ENCODE peak calls at places on chromosome 16, in eight cellular contexts. F, J, A, T, K, R, I and P are unnamed samples.

GRCh38 chr16:86575754-86576557 is 2.4 kb upstream of the FOXL1 start:
- DNase-seq in F (peak; percentile 80), J (no peak), A (no peak), T (peak; percentile 55), K (peak; percentile 92), R (peak; percentile 60), I (no peak), P (peak; percentile 95)

GRCh38 chr16:71883849-71884638 is at the start of gene ZNF821:
- DNase-seq in F (peak; percentile 95), J (no peak), A (peak; percentile 67), T (peak; percentile 83), K (peak; percentile 72), R (peak; percentile 84), I (no peak), P (peak; percentile 88)

GRCh38 chr16:88390760-88391496 is 8.2 kb downstream of the ZNF469 start:
- DNase-seq in F (no peak), J (no peak), A (no peak), T (no peak), K (no peak), R (peak; percentile 19), I (no peak), P (no peak)

GRCh38 chr16:5042574-5043171 is 8.9 kb upstream of the NAGPA start:
- DNase-seq in F (no peak), J (no peak), A (no peak), T (no peak), K (no peak), R (no peak), I (no peak), P (no peak)

GRCh38 chr16:89970011-89970410 is 21.5 kb downstream of the DEF8 start:
- DNase-seq in F (no peak), J (no peak), A (peak; percentile 87), T (no peak), K (no peak), R (no peak), I (no peak), P (no peak)

GRCh38 chr16:30010817-30011504 is at the start of gene DOC2A:
- DNase-seq in F (peak; percentile 74), J (no peak), A (peak; percentile 28), T (no peak), K (no peak), R (no peak), I (no peak), P (peak; percentile 68)

GRCh38 chr16:31451681-31452351 is 7.5 kb upstream of the ARMC5 start:
- DNase-seq in F (no peak), J (no peak), A (peak; percentile 61), T (peak; percentile 56), K (peak; percentile 56), R (no peak), I (no peak), P (peak; percentile 84)

GRCh38 chr16:17470002-17470870 is 524 bp downstream of the XYLT1 start:
- DNase-seq in F (peak; percentile 90), J (no peak), A (no peak), T (no peak), K (no peak), R (peak; percentile 27), I (no peak), P (peak; percentile 50)

GRCh38 chr16:56257260-56257659 is 66.0 kb downstream of the GNAO1 start:
- DNase-seq in F (no peak), J (no peak), A (no peak), T (peak; percentile 53), K (no peak), R (peak; percentile 58), I (no peak), P (no peak)

GRCh38 chr16:86576591-86577313 is 1.6 kb upstream of the FOXL1 start:
- DNase-seq in F (no peak), J (no peak), A (no peak), T (no peak), K (no peak), R (no peak), I (no peak), P (peak; percentile 27)

GRCh38 chr16:11354733-11355574 is 9.7 kb downstream of the RMI2 start:
- DNase-seq in F (peak; percentile 88), J (no peak), A (peak; percentile 77), T (no peak), K (no peak), R (peak; percentile 28), I (peak; percentile 79), P (no peak)

GRCh38 chr16:57137043-57137442 is 44.7 kb downstream of the CPNE2 start:
- DNase-seq in F (peak; percentile 70), J (no peak), A (no peak), T (no peak), K (no peak), R (no peak), I (no peak), P (no peak)

GRCh38 chr16:91484-91883 is 13.5 kb downstream of the MPG start:
- DNase-seq in F (no peak), J (no peak), A (no peak), T (peak; percentile 48), K (no peak), R (no peak), I (no peak), P (no peak)

GRCh38 chr16:56911771-56912541 is 20.0 kb upstream of the HERPUD1 start:
- DNase-seq in F (peak; percentile 89), J (no peak), A (peak; percentile 4), T (peak; percentile 40), K (no peak), R (peak; percentile 74), I (peak; percentile 72), P (no peak)

GRCh38 chr16:7272567-7273158 is 60.0 kb upstream of the RBFOX1 start:
- DNase-seq in F (no peak), J (no peak), A (no peak), T (no peak), K (no peak), R (no peak), I (no peak), P (no peak)

GRCh38 chr16:81834868-81835267 is 55.8 kb downstream of the PLCG2 start:
- DNase-seq in F (no peak), J (no peak), A (no peak), T (no peak), K (no peak), R (no peak), I (no peak), P (no peak)

GRCh38 chr16:88861359-88861758 is 4.4 kb downstream of the TRAPPC2L start:
- DNase-seq in F (no peak), J (no peak), A (no peak), T (no peak), K (no peak), R (no peak), I (no peak), P (no peak)

GRCh38 chr16:57092786-57093301 is 461 bp downstream of the CPNE2 start:
- DNase-seq in F (peak; percentile 92), J (no peak), A (peak; percentile 31), T (peak; percentile 46), K (peak; percentile 48), R (peak; percentile 54), I (no peak), P (peak; percentile 73)

GRCh38 chr16:89922477-89922883 is 662 bp upstream of the TUBB3 start:
- DNase-seq in F (no peak), J (no peak), A (no peak), T (peak; percentile 50), K (peak; percentile 88), R (peak; percentile 66), I (no peak), P (peak; percentile 53)

DNA sequence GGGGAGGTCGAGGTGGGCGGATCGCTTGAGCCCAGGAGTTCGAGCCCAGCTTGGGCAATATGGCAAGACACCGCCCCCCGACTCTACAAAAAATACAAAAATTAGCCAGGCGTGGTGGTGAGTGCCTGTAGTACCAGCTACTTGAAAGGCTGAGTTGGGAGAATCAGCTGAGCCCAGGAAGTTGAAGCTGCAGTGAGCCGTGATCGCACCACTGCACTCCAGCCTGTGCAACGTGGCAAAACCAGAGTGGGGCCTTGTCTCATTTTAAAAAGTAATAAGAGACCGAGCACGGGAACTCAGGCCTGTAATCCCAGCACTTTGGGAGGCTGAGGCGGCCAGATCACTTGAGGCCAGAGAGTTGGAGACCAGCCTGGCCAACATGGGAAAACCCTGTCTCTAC is 24.4 kb upstream of the ABCC1 start:
- DNase-seq in F (no peak), J (no peak), A (no peak), T (no peak), K (no peak), R (no peak), I (no peak), P (no peak)
- TF ChIP-seq POLR2AphosphoS5 in F (no peak), J (no peak), A (no peak), T (no peak), K (no peak), R (no peak), I (no peak), P (no peak)

DNA sequence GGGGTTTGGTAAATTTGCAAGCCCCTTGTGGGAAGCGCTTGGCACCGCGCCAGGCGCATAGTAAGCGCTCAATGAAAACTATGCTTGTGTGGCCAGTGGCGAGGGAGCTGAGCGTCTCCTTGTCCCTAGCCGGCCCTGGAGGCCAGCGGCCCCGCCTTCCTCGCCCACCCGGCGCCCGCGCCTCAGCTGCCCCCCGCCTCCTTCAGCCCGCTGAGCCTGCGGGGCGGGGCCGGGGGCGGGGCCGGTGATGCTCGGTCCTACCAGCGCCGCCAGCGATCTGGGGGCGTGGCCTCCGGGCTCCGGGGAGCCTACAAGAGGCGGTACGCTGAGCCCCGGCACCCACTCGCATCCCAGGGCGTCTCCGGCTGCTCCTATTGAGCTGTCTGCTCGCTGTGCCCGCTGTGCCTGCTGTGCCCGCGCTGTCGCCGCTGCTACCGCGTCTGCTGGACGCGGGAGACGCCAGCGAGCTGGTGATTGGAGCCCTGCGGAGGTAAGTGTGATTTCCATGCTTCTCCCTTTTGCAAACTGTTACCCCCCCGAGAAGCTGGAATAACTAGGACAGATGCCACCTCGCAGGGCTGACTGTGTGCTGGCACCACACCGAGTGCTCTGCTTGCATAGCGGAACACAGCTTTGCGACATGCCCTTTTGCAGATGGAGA is at the start of gene CRISPLD2:
- DNase-seq in F (peak; percentile 97), J (no peak), A (peak; percentile 86), T (peak; percentile 94), K (peak; percentile 86), R (peak; percentile 90), I (no peak), P (peak; percentile 98)
- TF ChIP-seq POLR2AphosphoS5 in F (peak; percentile 97), J (peak; percentile 80), A (no peak), T (peak; percentile 99), K (peak; percentile 33), R (peak; percentile 99), I (no peak), P (no peak)

DNA sequence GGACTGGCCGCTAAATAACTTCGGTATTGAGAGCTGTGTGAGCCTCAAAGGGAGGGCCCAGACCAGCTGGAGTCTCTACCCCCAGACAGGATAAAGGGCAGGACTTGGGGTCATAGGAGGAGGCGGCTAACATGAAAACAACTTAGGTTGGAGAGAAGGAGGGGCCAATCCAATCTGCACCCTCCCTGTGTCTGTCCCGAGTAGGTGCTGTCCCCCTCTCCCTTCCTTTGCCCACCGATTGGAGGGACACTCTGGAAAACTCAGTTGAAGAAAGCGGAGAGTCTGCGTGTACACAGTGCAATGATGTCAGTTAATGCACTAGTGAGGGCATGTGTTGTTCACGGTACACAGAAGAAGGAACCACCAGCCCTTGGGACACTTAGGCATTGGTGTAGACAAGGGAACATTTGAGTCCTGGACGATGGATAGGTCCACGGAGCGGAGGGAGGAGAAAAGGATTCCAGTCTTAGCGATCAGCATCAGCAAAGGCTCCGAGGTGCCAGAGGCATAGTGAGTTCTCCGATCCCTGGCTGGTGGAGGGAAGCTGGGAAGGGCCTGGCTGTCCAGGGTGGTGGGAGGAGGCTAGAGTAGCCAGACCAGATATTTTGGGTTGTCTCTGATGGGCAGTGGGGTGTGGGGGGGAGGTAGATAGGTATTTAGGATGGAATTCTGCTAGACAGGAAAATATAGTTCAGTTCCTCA is 761 bp downstream of the NOL3 start:
- DNase-seq in F (no peak), J (no peak), A (no peak), T (no peak), K (no peak), R (no peak), I (no peak), P (no peak)
- TF ChIP-seq POLR2AphosphoS5 in F (no peak), J (no peak), A (no peak), T (no peak), K (peak; percentile 24), R (no peak), I (no peak), P (no peak)

GRCh38 chr16:2329532-2329931 is 11.0 kb downstream of the ABCA3 start:
- DNase-seq in F (no peak), J (no peak), A (no peak), T (no peak), K (no peak), R (no peak), I (no peak), P (no peak)
- TF ChIP-seq POLR2AphosphoS5 in F (no peak), J (no peak), A (no peak), T (no peak), K (no peak), R (no peak), I (no peak), P (no peak)